ENCODE peak calls at places on chromosomes 5 and 9, in ten cellular contexts. T is neural progenitor cell, P is PC-3, E is Panc1, Y is esophagus squamous epithelium, F is body of pancreas, B is osteoblast, G is hepatocyte, L is A549, N is psoas muscle. V is an unnamed sample.

GRCh38 chr9:137095664-137096517 is 9.1 kb downstream of the MAN1B1 start:
- DNase-seq in T (no peak), P (no peak), E (no peak), Y (no peak), F (no peak), B (peak; percentile 47), G (no peak), L (no peak), N (no peak), V (peak; percentile 63)

GRCh38 chr9:6997330-6997729 is 239.6 kb downstream of the KDM4C start:
- DNase-seq in T (no peak), P (no peak), E (no peak), Y (no peak), F (no peak), B (no peak), G (no peak), L (no peak), N (no peak), V (no peak)

GRCh38 chr5:180080670-180081280 is 9.2 kb upstream of the RNF130 start:
- DNase-seq in T (no peak), P (no peak), E (no peak), Y (no peak), F (no peak), B (no peak), G (no peak), L (no peak), N (no peak), V (no peak)

GRCh38 chr5:18380729-18381362 is 746.6 kb downstream of the TAF11L14 start:
- DNase-seq in T (no peak), P (peak; percentile 38), E (no peak), Y (no peak), F (no peak), B (no peak), G (no peak), L (no peak), N (no peak), V (no peak)

GRCh38 chr5:20266068-20266467 is 278.1 kb upstream of the CDH18 start:
- DNase-seq in T (no peak), P (peak; percentile 39), E (no peak), Y (no peak), F (no peak), B (no peak), G (no peak), L (no peak), N (no peak), V (no peak)

GRCh38 chr9:95157491-95158151 is 159.9 kb downstream of the FANCC start:
- DNase-seq in T (no peak), P (peak; percentile 15), E (no peak), Y (no peak), F (peak; percentile 49), B (no peak), G (peak; percentile 79), L (peak; percentile 21), N (no peak), V (no peak)

GRCh38 chr5:88666761-88667186 is 216.2 kb downstream of the MEF2C start:
- DNase-seq in T (peak; percentile 49), P (peak; percentile 10), E (no peak), Y (no peak), F (no peak), B (no peak), G (no peak), L (no peak), N (no peak), V (no peak)

GRCh38 chr5:132681476-132681831 is 7.7 kb downstream of the IL4 start:
- DNase-seq in T (no peak), P (no peak), E (no peak), Y (no peak), F (no peak), B (no peak), G (no peak), L (no peak), N (no peak), V (no peak)

GRCh38 chr9:89878003-89878411 is 273.2 kb downstream of the GADD45G start:
- DNase-seq in T (no peak), P (no peak), E (no peak), Y (no peak), F (no peak), B (peak; percentile 35), G (no peak), L (no peak), N (no peak), V (no peak)

GRCh38 chr5:132055808-132056609 is 4.4 kb upstream of the IL3 start:
- DNase-seq in T (no peak), P (no peak), E (no peak), Y (no peak), F (no peak), B (peak; percentile 19), G (no peak), L (no peak), N (no peak), V (no peak)

GRCh38 chr5:38423536-38424178 is 132.8 kb downstream of the LIFR start:
- DNase-seq in T (no peak), P (no peak), E (no peak), Y (no peak), F (no peak), B (no peak), G (no peak), L (no peak), N (no peak), V (no peak)

GRCh38 chr9:127333326-127334064 is 63.5 kb upstream of the SLC2A8 start:
- DNase-seq in T (no peak), P (no peak), E (no peak), Y (no peak), F (no peak), B (no peak), G (no peak), L (no peak), N (no peak), V (no peak)

GRCh38 chr5:138946241-138946623 is 71.1 kb upstream of the LRRTM2 start:
- DNase-seq in T (no peak), P (no peak), E (no peak), Y (no peak), F (peak; percentile 55), B (no peak), G (no peak), L (no peak), N (no peak), V (no peak)

GRCh38 chr5:158698036-158698667 is 401.6 kb downstream of the EBF1 start:
- DNase-seq in T (peak; percentile 34), P (no peak), E (no peak), Y (no peak), F (no peak), B (no peak), G (no peak), L (peak; percentile 10), N (no peak), V (no peak)

GRCh38 chr5:149157330-149157729 is 16.0 kb downstream of the ABLIM3 start:
- DNase-seq in T (no peak), P (no peak), E (no peak), Y (no peak), F (no peak), B (no peak), G (no peak), L (no peak), N (no peak), V (no peak)

DNA sequence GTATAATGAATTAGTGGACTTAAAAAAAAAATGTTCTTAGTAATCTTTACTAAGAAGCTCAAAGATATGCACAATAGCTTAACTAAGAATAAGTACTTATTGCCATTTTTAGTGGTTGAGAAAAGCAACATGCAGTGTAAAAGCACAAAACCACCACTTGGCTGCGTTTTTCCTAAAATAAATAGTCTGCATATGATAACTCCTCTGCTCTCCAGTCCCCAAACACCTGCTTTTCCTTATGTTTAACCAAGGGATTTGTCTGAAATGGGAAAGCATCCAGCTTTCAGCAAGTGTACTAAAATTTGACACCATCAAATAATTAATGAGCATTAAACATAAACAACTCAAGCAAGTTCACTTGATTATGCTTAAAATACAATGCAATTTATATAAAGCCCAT is 41.4 kb downstream of the PSIP1 start:
- DNase-seq in T (no peak), P (no peak), E (no peak), Y (no peak), F (no peak), B (no peak), G (no peak), L (no peak), N (no peak), V (no peak)
- TF ChIP-seq CTCF in T (no peak), P (no peak), E (no peak), Y (no peak), F (no peak), B (no peak), G (no peak), L (no peak), N (no peak), V (no peak)

GRCh38 chr5:102294996-102295395 is 1.1 kb downstream of the SLCO4C1 start:
- DNase-seq in T (peak; percentile 3), P (no peak), E (no peak), Y (no peak), F (no peak), B (peak; percentile 34), G (no peak), L (no peak), N (no peak), V (no peak)
- H3K9me3 ChIP-seq in T (no peaks in the 10 kb centered on the region), P (no peaks in the 10 kb centered on the region), E (no peaks in the 10 kb centered on the region), Y (no peaks in the 10 kb centered on the region), F (no peaks in the 10 kb centered on the region), B (no peaks in the 10 kb centered on the region), G (no peaks in the 10 kb centered on the region), L (no peaks in the 10 kb centered on the region), N (no peaks in the 10 kb centered on the region), V (no peaks in the 10 kb centered on the region)

GRCh38 chr5:82222597-82223574 is 55.3 kb downstream of the RPS23 start:
- DNase-seq in T (no peak), P (no peak), E (no peak), Y (no peak), F (no peak), B (no peak), G (no peak), L (no peak), N (no peak), V (no peak)

GRCh38 chr5:82221020-82221419 is 57.1 kb downstream of the RPS23 start:
- DNase-seq in T (no peak), P (no peak), E (no peak), Y (no peak), F (no peak), B (peak; percentile 11), G (no peak), L (no peak), N (no peak), V (no peak)

GRCh38 chr5:82225525-82226172 is 52.5 kb downstream of the RPS23 start:
- DNase-seq in T (peak; percentile 72), P (peak; percentile 80), E (peak; percentile 63), Y (no peak), F (peak; percentile 59), B (peak; percentile 38), G (peak; percentile 72), L (peak; percentile 62), N (no peak), V (peak; percentile 15)
- TF ChIP-seq CTCF in T (peak; percentile 93), P (peak; percentile 88), E (peak; percentile 92), Y (peak; percentile 79), F (peak; percentile 76), B (peak; percentile 95), G (peak; percentile 85), L (peak; percentile 90), N (peak; percentile 85), V (peak; percentile 86)

GRCh38 chr5:141313711-141314110 is 6.9 kb downstream of the TAF7 start:
- DNase-seq in T (no peak), P (no peak), E (no peak), Y (no peak), F (no peak), B (no peak), G (no peak), L (no peak), N (no peak), V (no peak)
- H3K9me3 ChIP-seq in T (peaks cover 14% of the 10 kb centered on the region), P (peaks cover 14% of the 10 kb centered on the region), E (peaks cover 65% of the 10 kb centered on the region), Y (peaks cover 82% of the 10 kb centered on the region), F (no peaks in the 10 kb centered on the region), B (peaks cover 18% of the 10 kb centered on the region), G (peaks cover 79% of the 10 kb centered on the region), L (peaks cover 72% of the 10 kb centered on the region), N (peaks cover 57% of the 10 kb centered on the region), V (peaks cover 97% of the 10 kb centered on the region)